ENCODE peak calls at places on chromosomes 11 and 22, in eight cellular contexts. L is tibial artery, R is mucosa of descending colon, K is breast epithelium, V is IMR-90, D is A549, T is cardiac muscle cell, O is upper lobe of left lung. Q is an unnamed sample.
A peak's percentile ranks its signal among the peaks of the same experiment; 100 is the strongest.

GRCh38 chr22:17734197-17734596 is 40.1 kb downstream of the BID start:
- DNase-seq in T (peak; percentile 65), V (peak; percentile 87), D (no peak), L (no peak), R (no peak), K (no peak), O (no peak), Q (no peak)

GRCh38 chr11:2944530-2944929 is 15.3 kb upstream of the PHLDA2 start:
- DNase-seq in T (no peak), V (no peak), L (no peak), D (no peak), O (no peak), K (no peak), R (no peak), Q (no peak)

GRCh38 chr11:61754534-61755482 is 2.4 kb downstream of the MYRF start:
- DNase-seq in D (no peak), R (no peak), T (peak; percentile 90), V (peak; percentile 54), K (no peak), O (peak; percentile 32), L (no peak), Q (peak; percentile 75)

GRCh38 chr11:58060939-58061672 is 30.4 kb downstream of the OR6Q1 start:
- DNase-seq in O (no peak), T (peak; percentile 21), V (peak; percentile 50), R (no peak), D (peak; percentile 19), K (no peak), L (no peak), Q (no peak)

GRCh38 chr22:26399288-26399687 is 29.8 kb upstream of the ASPHD2 start:
- DNase-seq in O (no peak), V (no peak), T (no peak), D (no peak), R (no peak), K (no peak), L (no peak), Q (no peak)

GRCh38 chr11:47056261-47056915 is 119.8 kb downstream of the CSTPP1 start:
- DNase-seq in O (no peak), L (no peak), D (no peak), V (peak; percentile 94), R (no peak), T (peak; percentile 87), K (no peak), Q (no peak)

GRCh38 chr11:44361883-44362282 is 51.9 kb upstream of the ALX4 start:
- DNase-seq in R (no peak), O (no peak), T (peak; percentile 7), V (no peak), D (no peak), L (no peak), K (peak; percentile 18), Q (peak; percentile 27)

GRCh38 chr22:27185099-27185709 is 527.8 kb downstream of the MIAT start:
- DNase-seq in T (no peak), V (no peak), R (no peak), K (no peak), O (no peak), D (no peak), L (no peak), Q (no peak)

GRCh38 chr11:117328414-117329010 is 858 bp downstream of the CEP164 start:
- DNase-seq in D (no peak), L (peak; percentile 53), T (peak; percentile 64), R (no peak), O (peak; percentile 33), K (no peak), V (peak; percentile 58), Q (peak; percentile 60)

GRCh38 chr11:20247540-20248138 is 87.4 kb upstream of the DBX1 start:
- DNase-seq in V (no peak), T (no peak), O (no peak), L (no peak), K (no peak), R (no peak), D (no peak), Q (no peak)

GRCh38 chr11:112401036-112401769 is 140.5 kb upstream of the PLET1 start:
- DNase-seq in K (no peak), L (no peak), O (no peak), T (no peak), R (no peak), V (no peak), D (no peak), Q (no peak)

GRCh38 chr11:4610258-4610935 is 2.4 kb upstream of the TRIM68 start:
- DNase-seq in R (no peak), K (no peak), L (no peak), T (peak; percentile 59), V (peak; percentile 5), D (no peak), O (no peak), Q (no peak)

GRCh38 chr11:15493921-15494630 is 379.4 kb downstream of the INSC start:
- DNase-seq in T (peak; percentile 2), R (no peak), O (no peak), L (no peak), V (no peak), K (peak; percentile 23), D (no peak), Q (no peak)

GRCh38 chr22:40426671-40427070 is 56.3 kb downstream of the SGSM3 start:
- DNase-seq in R (no peak), T (no peak), L (no peak), D (no peak), V (peak; percentile 88), K (peak; percentile 66), O (no peak), Q (no peak)

GRCh38 chr22:49789289-49790141 is 38.2 kb downstream of the BRD1 start:
- DNase-seq in O (peak; percentile 48), T (peak; percentile 70), D (no peak), K (no peak), L (peak; percentile 57), R (peak; percentile 17), V (peak; percentile 45), Q (peak; percentile 41)

GRCh38 chr11:79374707-79375106 is 66.1 kb downstream of the TENM4 start:
- DNase-seq in R (no peak), L (no peak), O (no peak), K (no peak), T (no peak), D (no peak), V (no peak), Q (no peak)

GRCh38 chr11:79367844-79368243 is 73.0 kb downstream of the TENM4 start:
- DNase-seq in L (no peak), R (no peak), V (no peak), D (no peak), K (no peak), T (no peak), O (no peak), Q (no peak)

GRCh38 chr11:79371724-79372123 is 69.1 kb downstream of the TENM4 start:
- DNase-seq in D (no peak), V (no peak), O (no peak), T (no peak), L (no peak), R (no peak), K (no peak), Q (no peak)

GRCh38 chr11:79369094-79369493 is 71.7 kb downstream of the TENM4 start:
- DNase-seq in L (no peak), V (no peak), D (no peak), T (no peak), R (no peak), O (no peak), K (no peak), Q (no peak)

GRCh38 chr11:79371152-79371551 is 69.7 kb downstream of the TENM4 start:
- DNase-seq in R (no peak), O (no peak), L (no peak), K (no peak), T (no peak), D (no peak), V (no peak), Q (no peak)
- TF ChIP-seq CTCF in R (no peak), O (no peak), L (no peak), K (no peak), T (no peak), D (no peak), V (no peak), Q (no peak)

GRCh38 chr22:35970601-35971417 is 57.8 kb downstream of the RBFOX2 start:
- DNase-seq in T (no peak), O (no peak), K (no peak), D (no peak), L (no peak), R (no peak), V (no peak), Q (no peak)
- H3K4me1 ChIP-seq in T (peaks cover 48% of the 10 kb centered on the region), O (peaks cover 35% of the 10 kb centered on the region), K (peaks cover 19% of the 10 kb centered on the region), D (peaks cover 22% of the 10 kb centered on the region), L (peaks cover 32% of the 10 kb centered on the region), R (no peaks in the 10 kb centered on the region), V (peaks cover 34% of the 10 kb centered on the region), Q (peaks cover 32% of the 10 kb centered on the region)

GRCh38 chr11:1048375-1049070 is 12.0 kb upstream of the MUC6 start:
- DNase-seq in T (no peak), K (no peak), R (no peak), L (no peak), O (no peak), D (no peak), V (no peak), Q (no peak)
- TF ChIP-seq CTCF in T (no peak), K (no peak), R (no peak), L (no peak), O (no peak), D (no peak), V (no peak), Q (no peak)

GRCh38 chr22:43126506-43127165 is 16.1 kb downstream of the BIK start:
- DNase-seq in D (peak; percentile 56), T (peak; percentile 67), R (no peak), V (peak; percentile 85), O (no peak), K (no peak), L (no peak), Q (no peak)
- H3K4me1 ChIP-seq in D (peaks cover 22% of the 10 kb centered on the region), T (peaks cover 7% of the 10 kb centered on the region), R (peaks cover 42% of the 10 kb centered on the region), V (peaks cover 12% of the 10 kb centered on the region), O (peaks cover 37% of the 10 kb centered on the region), K (no peaks in the 10 kb centered on the region), L (peaks cover under 1% of the 10 kb centered on the region), Q (no peaks in the 10 kb centered on the region)

DNA sequence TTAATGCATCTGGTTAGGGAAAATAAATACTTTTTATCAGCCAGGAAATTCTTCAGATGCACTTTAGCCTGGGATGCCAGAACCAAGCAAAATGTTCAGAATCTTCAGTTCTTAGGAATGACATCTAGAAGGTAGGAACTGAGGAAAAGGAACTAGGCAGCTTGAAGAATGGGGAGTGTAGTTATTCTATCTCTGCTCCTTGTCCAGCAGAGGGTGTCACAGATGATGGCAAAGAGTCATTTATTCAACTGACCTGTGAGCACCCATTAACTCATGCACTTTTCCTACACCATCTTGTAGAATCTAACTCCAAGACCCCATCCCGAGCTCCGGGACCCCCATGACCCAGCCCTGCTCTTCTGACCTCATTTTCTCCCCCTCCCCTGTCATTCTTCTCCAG is 122.1 kb upstream of the ISX start:
- DNase-seq in K (no peak), V (no peak), T (no peak), L (no peak), D (peak; percentile 4), R (peak; percentile 2), O (no peak), Q (no peak)
- TF ChIP-seq CTCF in K (no peak), V (no peak), T (no peak), L (no peak), D (no peak), R (no peak), O (no peak), Q (no peak)

DNA sequence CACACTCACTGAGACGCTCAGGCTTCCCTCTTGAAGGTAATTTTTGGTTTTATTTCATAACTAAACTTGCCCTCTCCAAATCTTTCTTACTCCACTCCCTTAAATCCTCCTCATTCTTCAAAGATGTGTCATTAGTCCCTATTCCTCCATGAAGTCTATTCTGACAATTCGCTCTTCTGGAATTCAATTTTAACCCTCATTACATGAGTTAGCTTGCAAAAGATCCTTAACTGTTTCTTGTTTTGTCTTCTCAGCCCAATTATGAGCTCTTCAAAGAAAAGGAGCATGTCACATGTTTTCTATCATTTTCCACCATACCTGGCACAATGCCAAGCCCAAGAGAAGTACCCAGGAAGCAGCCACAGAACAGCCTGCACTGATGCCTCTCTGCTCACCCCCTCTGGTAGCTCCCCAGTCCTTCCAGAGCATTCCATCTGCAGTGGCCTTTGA is 13.0 kb downstream of the GALNT18 start:
- DNase-seq in R (no peak), K (no peak), D (peak; percentile 29), L (no peak), O (no peak), V (peak; percentile 71), T (peak; percentile 41), Q (no peak)
- H3K4me1 ChIP-seq in R (no peaks in the 10 kb centered on the region), K (no peaks in the 10 kb centered on the region), D (peaks cover 32% of the 10 kb centered on the region), L (peaks cover 34% of the 10 kb centered on the region), O (peaks cover 33% of the 10 kb centered on the region), V (peaks cover 2% of the 10 kb centered on the region), T (no peaks in the 10 kb centered on the region), Q (no peaks in the 10 kb centered on the region)